ENCODE peak calls at places on chromosome 22, in eight cellular contexts. E, I, P, G, T, V, F and Z are unnamed samples.

GRCh38 chr22:44145544-44145943 is 35.2 kb upstream of the PARVG start:
- DNase-seq in F (no peak), I (no peak), T (peak), V (no peak), E (peak), G (no peak), P (no peak), Z (no peak)

GRCh38 chr22:26304730-26305129 is 124.3 kb upstream of the ASPHD2 start:
- DNase-seq in G (no peak), E (no peak), I (no peak), F (no peak), T (no peak), P (no peak), V (no peak), Z (no peak)

GRCh38 chr22:42321908-42322561 is 51.6 kb upstream of the TCF20 start:
- DNase-seq in V (no peak), G (no peak), E (no peak), I (no peak), T (no peak), F (no peak), P (no peak), Z (no peak)

GRCh38 chr22:36612458-36612857 is 83.5 kb upstream of the EIF3D start:
- DNase-seq in I (no peak), V (no peak), P (no peak), T (no peak), G (no peak), E (no peak), F (no peak), Z (no peak)

GRCh38 chr22:46687460-46687859 is 50.6 kb downstream of the CERK start:
- DNase-seq in F (no peak), G (no peak), I (no peak), V (no peak), E (no peak), P (no peak), T (no peak), Z (no peak)

GRCh38 chr22:24370426-24370825 is 57.0 kb upstream of the ADORA2A start:
- DNase-seq in E (no peak), I (no peak), V (no peak), G (no peak), P (no peak), T (no peak), F (no peak), Z (no peak)

GRCh38 chr22:38071421-38072321 is 12.3 kb downstream of the SLC16A8 start:
- DNase-seq in V (no peak), E (no peak), F (no peak), G (no peak), P (no peak), I (no peak), T (no peak), Z (no peak)

GRCh38 chr22:40376149-40376548 is 5.8 kb downstream of the SGSM3 start:
- DNase-seq in V (no peak), F (no peak), G (no peak), P (no peak), E (no peak), T (no peak), I (no peak), Z (no peak)

GRCh38 chr22:27377901-27378300 is 423.7 kb downstream of the MN1 start:
- DNase-seq in V (peak), E (no peak), I (no peak), G (no peak), P (peak), F (no peak), T (no peak), Z (no peak)

GRCh38 chr22:17213976-17214375 is 5.3 kb downstream of the ADA2 start:
- DNase-seq in P (peak), V (peak), E (no peak), I (no peak), G (no peak), F (no peak), T (peak), Z (no peak)

GRCh38 chr22:38513063-38513462 is 7.0 kb upstream of the DDX17 start:
- DNase-seq in F (no peak), E (no peak), T (no peak), V (peak), I (no peak), P (no peak), G (no peak), Z (no peak)

GRCh38 chr22:34019190-34019845 is 99.0 kb upstream of the LARGE1 start:
- DNase-seq in E (no peak), F (no peak), I (no peak), T (no peak), G (peak), V (no peak), P (no peak), Z (no peak)

GRCh38 chr22:39353346-39353745 is 3.6 kb downstream of the SYNGR1 start:
- DNase-seq in F (no peak), T (no peak), E (no peak), I (no peak), V (no peak), G (no peak), P (no peak), Z (no peak)

GRCh38 chr22:28381427-28382167 is 298.0 kb downstream of the TTC28 start:
- DNase-seq in I (no peak), P (no peak), T (no peak), E (no peak), V (no peak), F (peak), G (peak), Z (peak)

GRCh38 chr22:30402036-30402759 is 5.4 kb downstream of the SEC14L2 start:
- DNase-seq in G (no peak), P (no peak), V (no peak), T (no peak), E (no peak), F (no peak), I (no peak), Z (no peak)

GRCh38 chr22:43853328-43853931 is 8.9 kb downstream of the SULT4A1 start:
- DNase-seq in F (no peak), T (peak), E (peak), G (no peak), I (no peak), P (no peak), V (no peak), Z (no peak)

GRCh38 chr22:27314276-27314807 is 487.2 kb downstream of the MN1 start:
- DNase-seq in F (no peak), P (no peak), I (no peak), G (no peak), T (no peak), V (no peak), E (no peak), Z (no peak)

GRCh38 chr22:17964647-17965046 is 59.7 kb downstream of the MICAL3 start:
- DNase-seq in I (no peak), T (no peak), P (no peak), V (peak), F (no peak), E (no peak), G (no peak), Z (no peak)